ENCODE peak calls at places on chromosome 19, in six cellular contexts. Z is endothelial cell; T is stimulated activated CD4-positive, alpha-beta T cell treated with anti-CD3 and anti-CD28 coated beads, Interleukin-2, amount 100 ng/mL, for 48 hours; I is psoas muscle; E is ELR; V is GM12864. L is an unnamed sample.

GRCh38 chr19:40147693-40148347 is 43.4 kb upstream of the MAP3K10 start:
- DNase-seq in Z (no peak), T (no peak), I (no peak), E (peak; percentile 72), V (no peak), L (no peak)

GRCh38 chr19:41937525-41937924 is 9.3 kb upstream of the ERFL start:
- DNase-seq in Z (no peak), T (no peak), I (no peak), E (no peak), V (no peak), L (no peak)

GRCh38 chr19:55437410-55437809 is 5.7 kb downstream of the SHISA7 start:
- DNase-seq in Z (peak; percentile 78), T (no peak), I (peak; percentile 60), E (peak; percentile 72), V (no peak), L (peak; percentile 54)

GRCh38 chr19:29988351-29988750 is 46.3 kb downstream of the URI1 start:
- DNase-seq in Z (no peak), T (no peak), I (no peak), E (no peak), V (no peak), L (no peak)

GRCh38 chr19:45010306-45010705 is 9.0 kb downstream of the RELB start:
- DNase-seq in Z (no peak), T (no peak), I (no peak), E (no peak), V (no peak), L (no peak)

GRCh38 chr19:19399733-19400438 is 5.6 kb upstream of the GATAD2A start:
- DNase-seq in Z (no peak), T (no peak), I (no peak), E (peak; percentile 57), V (no peak), L (no peak)

GRCh38 chr19:54014920-54015560 is 23.6 kb downstream of the CACNG6 start:
- DNase-seq in Z (no peak), T (no peak), I (no peak), E (no peak), V (no peak), L (no peak)

GRCh38 chr19:1007852-1008251 is 7.6 kb downstream of the GRIN3B start:
- DNase-seq in Z (no peak), T (no peak), I (no peak), E (no peak), V (no peak), L (no peak)

GRCh38 chr19:1106841-1107654 is 3.3 kb downstream of the GPX4 start:
- DNase-seq in Z (no peak), T (no peak), I (no peak), E (peak; percentile 73), V (no peak), L (no peak)

GRCh38 chr19:2249880-2250764 is 999 bp downstream of the AMH start:
- DNase-seq in Z (no peak), T (no peak), I (no peak), E (no peak), V (no peak), L (peak; percentile 40)

GRCh38 chr19:426725-427445 is 17.9 kb upstream of the C2CD4C start:
- DNase-seq in Z (no peak), T (no peak), I (peak; percentile 63), E (no peak), V (no peak), L (peak; percentile 21)

L was measured in left cardiac atrium.